ENCODE peak calls at places on chromosomes 13 and 19, in ten cellular contexts. One of them, this sample, is unnamed.

GRCh38 chr13:42525035-42525504 is 48.9 kb upstream of the TNFSF11 start:
- DNase-seq in WTC11: no peak
- DNase-seq in cardiac fibroblast: peak; percentile 70
- DNase-seq in lung: no peak
- DNase-seq in gastrocnemius medialis: no peak
- DNase-seq in thyroid gland: no peak
- DNase-seq in adrenal gland: no peak
- DNase-seq in progenitor cell of endocrine pancreas: no peak
- DNase-seq in body of pancreas: no peak
- DNase-seq in neural crest cell: no peak
- DNase-seq in this sample: peak; percentile 20

GRCh38 chr13:34011552-34012085 is 193.7 kb downstream of the RFC3 start:
- DNase-seq in WTC11: no peak
- DNase-seq in cardiac fibroblast: no peak
- DNase-seq in lung: no peak
- DNase-seq in gastrocnemius medialis: no peak
- DNase-seq in thyroid gland: no peak
- DNase-seq in adrenal gland: peak; percentile 19
- DNase-seq in progenitor cell of endocrine pancreas: no peak
- DNase-seq in body of pancreas: peak; percentile 17
- DNase-seq in neural crest cell: no peak
- DNase-seq in this sample: no peak

GRCh38 chr13:27273658-27274425 is 3.2 kb downstream of the RASL11A start:
- DNase-seq in WTC11: no peak
- DNase-seq in cardiac fibroblast: peak; percentile 61
- DNase-seq in lung: no peak
- DNase-seq in gastrocnemius medialis: no peak
- DNase-seq in thyroid gland: no peak
- DNase-seq in adrenal gland: no peak
- DNase-seq in progenitor cell of endocrine pancreas: no peak
- DNase-seq in body of pancreas: no peak
- DNase-seq in neural crest cell: no peak
- DNase-seq in this sample: no peak

GRCh38 chr13:98216135-98216565 is 39.1 kb upstream of the RNF113B start:
- DNase-seq in WTC11: no peak
- DNase-seq in cardiac fibroblast: peak; percentile 34
- DNase-seq in lung: peak; percentile 46
- DNase-seq in gastrocnemius medialis: no peak
- DNase-seq in thyroid gland: peak; percentile 92
- DNase-seq in adrenal gland: peak; percentile 94
- DNase-seq in progenitor cell of endocrine pancreas: no peak
- DNase-seq in body of pancreas: peak; percentile 71
- DNase-seq in neural crest cell: no peak
- DNase-seq in this sample: no peak

GRCh38 chr13:40490086-40490723 is 176.2 kb downstream of the FOXO1 start:
- DNase-seq in WTC11: no peak
- DNase-seq in cardiac fibroblast: no peak
- DNase-seq in lung: no peak
- DNase-seq in gastrocnemius medialis: no peak
- DNase-seq in thyroid gland: peak; percentile 50
- DNase-seq in adrenal gland: no peak
- DNase-seq in progenitor cell of endocrine pancreas: no peak
- DNase-seq in body of pancreas: peak; percentile 49
- DNase-seq in neural crest cell: no peak
- DNase-seq in this sample: peak; percentile 41

GRCh38 chr13:102405499-102406079 is 3.7 kb upstream of the FGF14 start:
- DNase-seq in WTC11: peak; percentile 24
- DNase-seq in cardiac fibroblast: no peak
- DNase-seq in lung: no peak
- DNase-seq in gastrocnemius medialis: no peak
- DNase-seq in thyroid gland: no peak
- DNase-seq in adrenal gland: no peak
- DNase-seq in progenitor cell of endocrine pancreas: peak; percentile 31
- DNase-seq in body of pancreas: no peak
- DNase-seq in neural crest cell: no peak
- DNase-seq in this sample: no peak

GRCh38 chr19:38839816-38840582 is 8.4 kb upstream of the ECH1 start:
- DNase-seq in WTC11: no peak
- DNase-seq in cardiac fibroblast: no peak
- DNase-seq in lung: no peak
- DNase-seq in gastrocnemius medialis: no peak
- DNase-seq in thyroid gland: no peak
- DNase-seq in adrenal gland: peak; percentile 80
- DNase-seq in progenitor cell of endocrine pancreas: no peak
- DNase-seq in body of pancreas: peak; percentile 24
- DNase-seq in neural crest cell: no peak
- DNase-seq in this sample: no peak

GRCh38 chr13:42720116-42720857 is 61.1 kb upstream of the FAM216B start:
- DNase-seq in WTC11: no peak
- DNase-seq in cardiac fibroblast: peak; percentile 99
- DNase-seq in lung: no peak
- DNase-seq in gastrocnemius medialis: no peak
- DNase-seq in thyroid gland: no peak
- DNase-seq in adrenal gland: peak; percentile 75
- DNase-seq in progenitor cell of endocrine pancreas: no peak
- DNase-seq in body of pancreas: peak; percentile 40
- DNase-seq in neural crest cell: no peak
- DNase-seq in this sample: peak; percentile 49

GRCh38 chr19:51341066-51341465 is 873 bp downstream of the VSIG10L start:
- DNase-seq in WTC11: no peak
- DNase-seq in cardiac fibroblast: no peak
- DNase-seq in lung: no peak
- DNase-seq in gastrocnemius medialis: no peak
- DNase-seq in thyroid gland: no peak
- DNase-seq in adrenal gland: no peak
- DNase-seq in progenitor cell of endocrine pancreas: no peak
- DNase-seq in body of pancreas: no peak
- DNase-seq in neural crest cell: no peak
- DNase-seq in this sample: no peak

GRCh38 chr19:51345076-51345620 is 3.2 kb upstream of the VSIG10L start:
- DNase-seq in WTC11: no peak
- DNase-seq in cardiac fibroblast: no peak
- DNase-seq in lung: no peak
- DNase-seq in gastrocnemius medialis: no peak
- DNase-seq in thyroid gland: no peak
- DNase-seq in adrenal gland: no peak
- DNase-seq in progenitor cell of endocrine pancreas: no peak
- DNase-seq in body of pancreas: no peak
- DNase-seq in neural crest cell: no peak
- DNase-seq in this sample: no peak

GRCh38 chr19:51339687-51340656 is 2.0 kb downstream of the VSIG10L start:
- DNase-seq in WTC11: peak; percentile 100
- DNase-seq in cardiac fibroblast: peak; percentile 99
- DNase-seq in lung: peak; percentile 99
- DNase-seq in gastrocnemius medialis: peak; percentile 97
- DNase-seq in thyroid gland: peak; percentile 96
- DNase-seq in adrenal gland: peak; percentile 99
- DNase-seq in progenitor cell of endocrine pancreas: peak; percentile 93
- DNase-seq in body of pancreas: peak; percentile 98
- DNase-seq in neural crest cell: peak; percentile 91
- DNase-seq in this sample: peak; percentile 99

GRCh38 chr19:51341976-51342580 is at the start of gene VSIG10L:
- DNase-seq in WTC11: no peak
- DNase-seq in cardiac fibroblast: no peak
- DNase-seq in lung: no peak
- DNase-seq in gastrocnemius medialis: no peak
- DNase-seq in thyroid gland: no peak
- DNase-seq in adrenal gland: no peak
- DNase-seq in progenitor cell of endocrine pancreas: no peak
- DNase-seq in body of pancreas: no peak
- DNase-seq in neural crest cell: no peak
- DNase-seq in this sample: peak; percentile 43

DNA sequence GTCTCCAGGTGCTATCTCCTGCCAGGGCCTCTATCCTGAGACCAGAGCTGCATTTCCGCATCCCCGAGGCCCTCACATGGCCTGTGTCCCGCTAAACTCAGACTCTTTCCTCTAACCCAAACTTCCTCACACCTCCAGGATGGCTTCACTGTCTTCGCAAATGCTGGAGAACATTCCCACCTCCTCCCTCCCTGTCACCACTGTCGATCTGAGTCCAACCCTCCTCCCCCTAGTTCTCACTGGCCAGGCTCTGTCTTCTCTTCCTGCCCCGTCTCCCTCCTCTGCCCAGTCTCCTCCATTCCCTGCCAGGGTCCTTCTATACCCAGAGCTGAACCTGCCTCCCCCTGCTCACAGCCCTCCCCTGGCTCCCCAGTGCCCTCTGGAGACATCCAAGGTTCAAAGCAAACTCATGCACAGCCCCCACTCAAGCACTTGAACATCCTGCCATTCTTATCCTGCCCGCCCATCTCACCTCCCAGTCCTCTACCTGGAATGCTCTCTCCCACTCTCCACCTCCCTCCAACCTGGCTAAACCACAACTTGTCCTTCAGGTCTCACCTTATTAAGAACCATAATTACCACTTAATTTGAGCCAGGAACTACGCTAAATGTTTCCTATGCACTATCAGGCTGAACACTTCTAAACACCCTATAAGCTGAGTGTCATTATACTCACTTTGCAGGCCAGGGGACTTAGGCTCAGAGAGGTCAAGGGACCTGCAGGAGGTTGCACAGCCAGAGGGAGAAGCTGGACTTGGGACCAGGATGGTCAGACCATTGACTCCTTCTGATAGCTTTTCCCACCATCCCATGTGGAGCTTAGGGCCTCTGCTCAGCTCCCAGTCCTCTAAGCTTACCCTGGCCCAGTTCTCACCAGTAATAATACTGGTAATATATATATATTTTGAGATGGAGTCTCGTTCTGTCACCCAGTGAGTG is 961 bp upstream of the VSIG10L start:
- DNase-seq in WTC11: no peak
- DNase-seq in cardiac fibroblast: no peak
- DNase-seq in lung: no peak
- DNase-seq in gastrocnemius medialis: no peak
- DNase-seq in thyroid gland: no peak
- DNase-seq in adrenal gland: no peak
- DNase-seq in progenitor cell of endocrine pancreas: no peak
- DNase-seq in body of pancreas: no peak
- DNase-seq in neural crest cell: no peak
- DNase-seq in this sample: no peak
- TF ChIP-seq CTCF in WTC11: no peak
- TF ChIP-seq CTCF in cardiac fibroblast: no peak
- TF ChIP-seq CTCF in lung: no peak
- TF ChIP-seq CTCF in gastrocnemius medialis: no peak
- TF ChIP-seq CTCF in thyroid gland: no peak
- TF ChIP-seq CTCF in adrenal gland: no peak
- TF ChIP-seq CTCF in progenitor cell of endocrine pancreas: no peak
- TF ChIP-seq CTCF in body of pancreas: no peak
- TF ChIP-seq CTCF in neural crest cell: no peak
- TF ChIP-seq CTCF in this sample: no peak

DNA sequence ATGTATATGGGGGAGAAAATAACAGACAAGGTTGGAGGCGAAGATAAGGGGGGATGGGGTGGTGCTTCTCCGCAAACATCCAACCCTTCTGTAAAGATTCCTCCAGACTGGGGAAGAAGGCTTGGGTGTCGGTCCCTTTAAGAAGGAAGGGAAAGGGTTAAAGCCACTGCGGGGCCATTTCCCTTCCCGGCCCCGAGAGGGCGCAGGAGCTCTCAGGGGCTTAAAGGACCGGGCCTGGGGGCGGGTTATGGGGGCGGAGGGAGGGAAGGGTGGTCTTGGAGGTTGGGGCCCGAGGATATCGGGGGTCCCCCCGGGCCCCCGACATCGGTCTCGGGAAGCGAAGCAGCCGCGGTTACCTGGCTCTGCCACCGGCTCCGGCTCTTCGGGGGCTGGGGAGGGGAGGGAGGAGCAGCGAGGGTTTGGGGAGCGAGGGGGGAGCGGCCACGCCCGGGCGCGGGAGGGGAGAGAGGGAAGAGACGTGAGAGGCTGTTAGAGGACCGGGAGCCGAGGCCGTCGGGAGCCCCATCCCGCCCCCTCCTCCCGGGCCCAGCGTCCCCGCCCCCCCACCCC is 2.8 kb downstream of the TNNT1 start:
- DNase-seq in WTC11: peak; percentile 79
- DNase-seq in cardiac fibroblast: no peak
- DNase-seq in lung: no peak
- DNase-seq in gastrocnemius medialis: no peak
- DNase-seq in thyroid gland: no peak
- DNase-seq in adrenal gland: no peak
- DNase-seq in progenitor cell of endocrine pancreas: no peak
- DNase-seq in body of pancreas: no peak
- DNase-seq in neural crest cell: no peak
- DNase-seq in this sample: peak; percentile 67
- TF ChIP-seq CTCF in WTC11: peak; percentile 75
- TF ChIP-seq CTCF in cardiac fibroblast: peak; percentile 66
- TF ChIP-seq CTCF in lung: no peak
- TF ChIP-seq CTCF in gastrocnemius medialis: peak; percentile 66
- TF ChIP-seq CTCF in thyroid gland: no peak
- TF ChIP-seq CTCF in adrenal gland: no peak
- TF ChIP-seq CTCF in progenitor cell of endocrine pancreas: peak; percentile 55
- TF ChIP-seq CTCF in body of pancreas: peak; percentile 12
- TF ChIP-seq CTCF in neural crest cell: peak; percentile 70
- TF ChIP-seq CTCF in this sample: peak; percentile 92

GRCh38 chr19:1222394-1222793 is 15.4 kb downstream of the CBARP start:
- DNase-seq in WTC11: no peak
- DNase-seq in cardiac fibroblast: no peak
- DNase-seq in lung: no peak
- DNase-seq in gastrocnemius medialis: no peak
- DNase-seq in thyroid gland: no peak
- DNase-seq in adrenal gland: no peak
- DNase-seq in progenitor cell of endocrine pancreas: no peak
- DNase-seq in body of pancreas: no peak
- DNase-seq in neural crest cell: no peak
- DNase-seq in this sample: no peak

GRCh38 chr19:1221904-1222255 is 15.9 kb downstream of the CBARP start:
- DNase-seq in WTC11: no peak
- DNase-seq in cardiac fibroblast: no peak
- DNase-seq in lung: no peak
- DNase-seq in gastrocnemius medialis: no peak
- DNase-seq in thyroid gland: no peak
- DNase-seq in adrenal gland: no peak
- DNase-seq in progenitor cell of endocrine pancreas: no peak
- DNase-seq in body of pancreas: no peak
- DNase-seq in neural crest cell: no peak
- DNase-seq in this sample: no peak

GRCh38 chr19:1224047-1224825 is 13.6 kb downstream of the CBARP start:
- DNase-seq in WTC11: no peak
- DNase-seq in cardiac fibroblast: no peak
- DNase-seq in lung: no peak
- DNase-seq in gastrocnemius medialis: no peak
- DNase-seq in thyroid gland: no peak
- DNase-seq in adrenal gland: no peak
- DNase-seq in progenitor cell of endocrine pancreas: no peak
- DNase-seq in body of pancreas: no peak
- DNase-seq in neural crest cell: no peak
- DNase-seq in this sample: no peak

GRCh38 chr19:1224847-1225246 is 13.0 kb downstream of the CBARP start:
- DNase-seq in WTC11: no peak
- DNase-seq in cardiac fibroblast: no peak
- DNase-seq in lung: no peak
- DNase-seq in gastrocnemius medialis: no peak
- DNase-seq in thyroid gland: no peak
- DNase-seq in adrenal gland: no peak
- DNase-seq in progenitor cell of endocrine pancreas: no peak
- DNase-seq in body of pancreas: no peak
- DNase-seq in neural crest cell: no peak
- DNase-seq in this sample: no peak

DNA sequence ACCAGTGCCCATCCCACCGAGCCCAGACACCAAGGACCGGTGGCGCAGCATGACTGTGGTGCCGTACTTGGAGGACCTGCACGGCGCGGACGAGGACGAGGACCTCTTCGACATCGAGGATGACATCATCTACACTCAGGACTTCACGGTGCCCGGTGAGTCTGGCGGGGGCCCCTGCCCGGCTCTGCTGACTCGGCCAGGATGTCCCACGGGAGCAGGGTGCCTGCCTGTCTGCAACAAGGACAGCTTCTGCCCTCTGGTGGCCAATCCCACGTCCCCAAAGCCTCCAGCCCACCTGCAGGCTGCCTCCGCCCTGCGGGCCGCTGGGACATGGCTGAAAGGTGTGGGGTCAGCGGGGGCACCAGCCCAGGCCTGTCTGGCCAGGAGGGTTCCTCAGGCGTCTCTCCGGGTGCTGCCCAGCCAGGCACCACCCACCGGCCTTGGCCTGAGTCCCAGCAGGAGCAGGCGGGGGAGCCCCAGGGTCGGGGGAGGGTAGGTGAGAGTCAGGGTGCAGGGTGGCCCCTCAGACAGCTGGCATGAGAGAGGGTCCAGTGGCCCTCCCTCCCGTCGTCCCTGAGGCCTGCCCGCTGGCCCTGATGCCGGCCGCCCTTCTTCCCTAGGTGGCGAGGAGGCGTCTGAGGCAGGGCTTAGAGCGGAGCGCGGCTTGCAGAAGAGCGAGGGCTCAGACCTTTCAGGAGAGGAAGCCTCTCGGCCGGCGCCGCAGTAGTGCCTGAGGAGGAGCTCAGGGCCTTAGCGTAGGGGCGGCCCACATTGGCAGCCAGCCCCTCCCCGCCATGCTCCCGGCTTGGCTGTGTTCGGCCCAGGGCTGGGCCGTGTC is 14.6 kb downstream of the CBARP start:
- DNase-seq in WTC11: peak; percentile 78
- DNase-seq in cardiac fibroblast: peak; percentile 51
- DNase-seq in lung: no peak
- DNase-seq in gastrocnemius medialis: no peak
- DNase-seq in thyroid gland: no peak
- DNase-seq in adrenal gland: peak; percentile 63
- DNase-seq in progenitor cell of endocrine pancreas: no peak
- DNase-seq in body of pancreas: peak; percentile 45
- DNase-seq in neural crest cell: no peak
- DNase-seq in this sample: peak; percentile 53
- TF ChIP-seq CTCF in WTC11: no peak
- TF ChIP-seq CTCF in cardiac fibroblast: peak; percentile 53
- TF ChIP-seq CTCF in lung: no peak
- TF ChIP-seq CTCF in gastrocnemius medialis: peak; percentile 57
- TF ChIP-seq CTCF in thyroid gland: no peak
- TF ChIP-seq CTCF in adrenal gland: peak; percentile 42
- TF ChIP-seq CTCF in progenitor cell of endocrine pancreas: peak; percentile 50
- TF ChIP-seq CTCF in body of pancreas: peak; percentile 21
- TF ChIP-seq CTCF in neural crest cell: peak; percentile 57
- TF ChIP-seq CTCF in this sample: no peak

GRCh38 chr13:44857736-44858135 is 131.5 kb downstream of the NUFIP1 start:
- DNase-seq in WTC11: no peak
- DNase-seq in cardiac fibroblast: no peak
- DNase-seq in lung: no peak
- DNase-seq in gastrocnemius medialis: no peak
- DNase-seq in thyroid gland: no peak
- DNase-seq in adrenal gland: no peak
- DNase-seq in progenitor cell of endocrine pancreas: no peak
- DNase-seq in body of pancreas: no peak
- DNase-seq in neural crest cell: no peak
- DNase-seq in this sample: no peak
- TF ChIP-seq CTCF in WTC11: no peak
- TF ChIP-seq CTCF in cardiac fibroblast: no peak
- TF ChIP-seq CTCF in lung: no peak
- TF ChIP-seq CTCF in gastrocnemius medialis: no peak
- TF ChIP-seq CTCF in thyroid gland: no peak
- TF ChIP-seq CTCF in adrenal gland: no peak
- TF ChIP-seq CTCF in progenitor cell of endocrine pancreas: no peak
- TF ChIP-seq CTCF in body of pancreas: no peak
- TF ChIP-seq CTCF in neural crest cell: no peak
- TF ChIP-seq CTCF in this sample: no peak